ENCODE peak calls at places on chromosomes 12 and 14, in eight cellular contexts. U is GM20000; L is activated B cell treated with CpG ODN at 0.5 μM for 24 hours; I is astrocyte; S is neural progenitor cell; D is CD4-positive, alpha-beta T cell; X is body of pancreas; P is type B pancreatic cell. O is an unnamed sample.

GRCh38 chr14:76918176-76918750 is 92.1 kb downstream of the LRRC74A start:
- DNase-seq in X (peak; percentile 55), P (no peak), S (no peak), U (no peak), I (peak; percentile 95), L (no peak), D (no peak), O (peak; percentile 52)

GRCh38 chr12:69588527-69588926 is 3.3 kb downstream of the CCT2 start:
- DNase-seq in D (no peak), L (no peak), X (no peak), U (no peak), P (no peak), I (no peak), S (no peak), O (no peak)

GRCh38 chr14:21093769-21094681 is 4.4 kb downstream of the ZNF219 start:
- DNase-seq in X (no peak), P (no peak), S (peak; percentile 98), L (no peak), I (no peak), D (no peak), U (no peak), O (no peak)

GRCh38 chr12:94677778-94678177 is 27.4 kb upstream of the TMCC3 start:
- DNase-seq in L (no peak), U (no peak), P (no peak), S (no peak), X (no peak), D (no peak), I (no peak), O (no peak)

GRCh38 chr12:19893514-19893913 is 454.2 kb downstream of the AEBP2 start:
- DNase-seq in L (no peak), S (no peak), D (no peak), P (no peak), U (peak; percentile 25), X (no peak), I (peak; percentile 48), O (no peak)

GRCh38 chr12:113818278-113818677 is 147.8 kb downstream of the RBM19 start:
- DNase-seq in U (no peak), L (no peak), D (no peak), X (no peak), S (no peak), I (no peak), P (no peak), O (no peak)

GRCh38 chr12:124910561-124911478 is 3.6 kb downstream of the UBC start:
- DNase-seq in D (no peak), U (no peak), P (no peak), X (peak; percentile 36), I (no peak), L (no peak), S (peak; percentile 11), O (no peak)

GRCh38 chr12:129790930-129791329 is 112.9 kb downstream of the TMEM132D start:
- DNase-seq in S (no peak), U (no peak), I (no peak), X (no peak), L (no peak), P (no peak), D (no peak), O (no peak)

GRCh38 chr14:50363734-50364113 is 33.0 kb downstream of the CDKL1 start:
- DNase-seq in P (no peak), D (peak; percentile 49), X (no peak), I (no peak), S (no peak), L (peak; percentile 27), U (peak; percentile 72), O (peak; percentile 48)

GRCh38 chr12:31875609-31875964 is 83.6 kb upstream of the RESF1 start:
- DNase-seq in S (no peak), D (no peak), I (no peak), L (no peak), P (no peak), U (no peak), X (no peak), O (no peak)

GRCh38 chr14:57578427-57579220 is 85.0 kb upstream of the CCDC198 start:
- DNase-seq in S (no peak), D (no peak), P (no peak), L (no peak), X (no peak), I (no peak), U (no peak), O (no peak)

GRCh38 chr12:111636209-111636928 is 37.3 kb upstream of the ATXN2 start:
- DNase-seq in U (no peak), I (peak; percentile 76), P (peak; percentile 74), X (peak; percentile 31), S (peak; percentile 84), D (no peak), L (no peak), O (peak; percentile 23)

GRCh38 chr12:122204829-122205589 is 1.5 kb downstream of the B3GNT4 start:
- DNase-seq in D (no peak), X (no peak), S (no peak), P (no peak), U (no peak), I (no peak), L (no peak), O (no peak)

GRCh38 chr14:64760146-64760755 is 56.0 kb downstream of the PLEKHG3 start:
- DNase-seq in U (peak; percentile 80), L (peak; percentile 31), S (peak; percentile 70), D (peak; percentile 46), X (peak; percentile 55), P (no peak), I (peak; percentile 15), O (peak; percentile 77)

GRCh38 chr12:119803391-119803791 is 73.7 kb downstream of the CIT start:
- DNase-seq in U (no peak), X (no peak), L (no peak), S (peak; percentile 82), D (no peak), P (no peak), I (peak; percentile 25), O (no peak)

GRCh38 chr12:49955899-49956662 is 5.5 kb downstream of the AQP2 start:
- DNase-seq in P (no peak), L (no peak), U (peak; percentile 40), D (no peak), X (no peak), I (no peak), S (no peak), O (no peak)

GRCh38 chr12:93624595-93625294 is 52.3 kb downstream of the SOCS2 start:
- DNase-seq in X (no peak), P (no peak), D (no peak), S (no peak), L (no peak), U (peak; percentile 44), I (peak; percentile 96), O (no peak)

GRCh38 chr12:75672212-75672611 is 160.8 kb upstream of the KRR1 start:
- DNase-seq in S (no peak), I (no peak), L (no peak), P (no peak), D (no peak), U (no peak), X (no peak), O (no peak)

GRCh38 chr12:14384783-14385638 is 19.5 kb downstream of the ATF7IP start:
- DNase-seq in P (no peak), X (peak; percentile 59), S (peak; percentile 90), D (peak; percentile 50), I (peak; percentile 97), U (peak; percentile 53), L (no peak), O (peak; percentile 54)

GRCh38 chr14:64337901-64338615 is 43.9 kb upstream of the ESR2 start:
- DNase-seq in D (peak; percentile 1), I (peak; percentile 44), L (peak; percentile 36), X (peak; percentile 59), U (peak; percentile 33), P (peak; percentile 85), S (peak; percentile 91), O (peak; percentile 59)

GRCh38 chr14:26845106-26845818 is 247.4 kb upstream of the NOVA1 start:
- DNase-seq in L (no peak), D (no peak), U (no peak), S (no peak), X (no peak), I (no peak), P (no peak), O (no peak)

GRCh38 chr14:36976571-36977023 is 195.8 kb downstream of the SLC25A21 start:
- DNase-seq in U (no peak), P (no peak), S (no peak), X (no peak), D (no peak), I (peak; percentile 28), L (no peak), O (no peak)

GRCh38 chr12:50986961-50987737 is 34.8 kb downstream of the HIGD1C start:
- DNase-seq in I (peak; percentile 23), S (peak; percentile 50), D (peak; percentile 14), P (no peak), X (peak; percentile 47), U (peak; percentile 46), L (no peak), O (peak; percentile 63)
- TF ChIP-seq CTCF in I (peak; percentile 31), S (peak; percentile 57), D (peak; percentile 58), P (peak; percentile 61), X (peak; percentile 43), U (peak; percentile 49), L (no peak), O (peak; percentile 45)

GRCh38 chr12:108731105-108731865 is at the start of gene CORO1C:
- DNase-seq in U (peak; percentile 97), L (peak; percentile 98), D (peak; percentile 92), I (peak; percentile 78), X (peak; percentile 96), P (peak; percentile 99), S (peak; percentile 98), O (peak; percentile 99)
- TF ChIP-seq CTCF in U (peak; percentile 91), L (no peak), D (peak; percentile 75), I (peak; percentile 57), X (peak; percentile 61), P (peak; percentile 93), S (peak; percentile 75), O (peak; percentile 90)

DNA sequence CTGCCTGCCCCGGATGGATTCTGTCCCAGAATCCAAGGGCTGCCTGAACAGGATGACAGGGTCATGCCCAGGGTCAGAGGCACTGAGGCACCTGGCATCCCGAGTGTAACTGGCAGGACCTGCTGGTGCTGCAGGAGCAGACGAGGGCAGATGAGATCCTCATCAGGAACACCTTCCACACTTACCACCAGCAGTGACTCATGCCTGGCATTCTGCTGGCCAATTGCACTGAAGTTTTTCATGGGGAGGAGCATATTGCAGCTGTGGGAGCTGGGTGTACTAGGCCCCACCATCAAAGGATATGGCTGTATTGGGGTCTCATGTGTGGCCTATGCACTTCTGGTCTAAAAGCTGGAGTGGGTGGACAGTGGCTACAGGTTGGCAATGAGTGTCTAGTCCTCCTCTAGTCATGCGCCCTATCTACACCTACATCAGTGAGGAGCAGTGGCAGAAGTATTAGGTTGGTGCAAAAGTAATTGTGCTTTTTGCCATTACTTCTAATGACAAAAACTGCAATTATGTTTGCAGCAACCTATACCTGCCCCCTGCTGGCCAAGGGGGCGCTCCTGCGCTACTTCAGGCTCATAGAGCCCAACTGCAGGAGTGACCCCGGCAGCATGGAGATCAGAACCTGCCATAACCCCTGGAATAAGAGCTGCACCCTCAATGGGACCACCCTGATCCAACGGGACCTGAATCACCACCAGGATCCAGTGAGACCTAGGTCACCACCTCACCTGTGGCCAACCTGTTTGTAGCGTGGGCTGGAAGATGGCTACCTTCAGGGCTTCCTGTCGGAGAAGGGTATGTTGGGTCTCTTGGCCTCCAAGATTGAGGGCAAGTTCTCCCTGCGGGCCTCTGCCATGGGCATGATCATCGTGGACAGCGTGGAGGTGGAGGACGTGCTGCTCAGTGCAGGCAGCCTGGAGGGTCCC is 8.0 kb upstream of the C12orf42 start:
- DNase-seq in I (no peak), X (no peak), S (peak; percentile 57), L (peak; percentile 48), U (peak; percentile 58), P (no peak), D (peak; percentile 63), O (peak; percentile 37)
- TF ChIP-seq CTCF in I (no peak), X (peak; percentile 24), S (peak; percentile 64), L (no peak), U (peak; percentile 57), P (peak; percentile 73), D (peak; percentile 43), O (peak; percentile 45)

GRCh38 chr14:74491952-74492351 is 1.2 kb downstream of the NPC2 start:
- DNase-seq in U (peak; percentile 56), S (peak; percentile 50), X (no peak), L (no peak), D (no peak), I (no peak), P (no peak), O (no peak)
- TF ChIP-seq CTCF in U (peak; percentile 25), S (peak; percentile 45), X (no peak), L (no peak), D (no peak), I (peak; percentile 28), P (peak; percentile 52), O (no peak)

O was measured in transverse colon.